ENCODE peak calls at places on chromosomes 2 and 18, in nine cellular contexts. K, B, F, O, Y, I, E, L and R are unnamed samples.

GRCh38 chr18:66560092-66560491 is 43.8 kb downstream of the CDH19 start:
- DNase-seq in E (no peak), F (no peak), O (peak; percentile 0), K (no peak), Y (peak; percentile 20), B (peak; percentile 36), L (no peak), I (no peak), R (no peak)

GRCh38 chr2:135916232-135916631 is 40.0 kb upstream of the MCM6 start:
- DNase-seq in K (peak; percentile 16), Y (no peak), F (peak; percentile 4), L (no peak), B (peak; percentile 70), E (peak; percentile 17), I (peak; percentile 50), O (peak; percentile 26), R (no peak)

GRCh38 chr2:73907840-73908452 is 15.1 kb downstream of the ACTG2 start:
- DNase-seq in O (peak; percentile 33), E (no peak), B (peak; percentile 23), L (no peak), Y (peak; percentile 57), I (peak; percentile 53), F (no peak), K (no peak), R (peak; percentile 79)

GRCh38 chr2:65436169-65436824 is 3.9 kb upstream of the SPRED2 start:
- DNase-seq in K (peak; percentile 45), F (peak; percentile 55), L (peak; percentile 97), O (peak; percentile 97), E (peak; percentile 78), B (peak; percentile 80), Y (peak; percentile 42), I (peak; percentile 22), R (peak; percentile 91)

GRCh38 chr2:42618972-42619371 is 50.5 kb downstream of the MTA3 start:
- DNase-seq in K (no peak), L (no peak), F (peak; percentile 10), B (no peak), I (no peak), Y (no peak), E (no peak), O (peak; percentile 54), R (no peak)

GRCh38 chr18:42413870-42414269 is 458.8 kb downstream of the PIK3C3 start:
- DNase-seq in K (no peak), E (no peak), B (no peak), O (peak; percentile 1), I (no peak), L (no peak), F (peak; percentile 39), Y (no peak), R (no peak)

GRCh38 chr2:133341575-133341974 is 226.7 kb downstream of the NCKAP5 start:
- DNase-seq in Y (no peak), I (no peak), L (no peak), E (no peak), B (no peak), F (no peak), O (no peak), K (no peak), R (no peak)

GRCh38 chr2:159035790-159036411 is 67.5 kb downstream of the TANC1 start:
- DNase-seq in E (peak; percentile 22), O (peak; percentile 44), F (peak; percentile 71), I (peak; percentile 20), K (no peak), B (peak; percentile 76), Y (no peak), L (no peak), R (peak; percentile 21)

GRCh38 chr2:86671304-86671981 is 47.8 kb upstream of the RNF103 start:
- DNase-seq in Y (no peak), F (no peak), I (no peak), B (peak; percentile 97), O (no peak), K (no peak), L (no peak), E (peak; percentile 40), R (no peak)

GRCh38 chr2:210162466-210163124 is 8.6 kb downstream of the KANSL1L start:
- DNase-seq in O (no peak), I (no peak), Y (no peak), L (no peak), K (no peak), E (no peak), F (no peak), B (no peak), R (no peak)

GRCh38 chr2:120765031-120765910 is 29.6 kb downstream of the GLI2 start:
- DNase-seq in E (no peak), I (no peak), B (no peak), Y (no peak), K (no peak), F (no peak), O (no peak), L (peak; percentile 82), R (no peak)

GRCh38 chr2:1538663-1539062 is 125.4 kb downstream of the TPO start:
- DNase-seq in L (no peak), K (no peak), B (no peak), I (peak; percentile 17), F (no peak), Y (peak; percentile 37), O (peak; percentile 26), E (no peak), R (no peak)

GRCh38 chr2:231919341-231920035 is 6.7 kb downstream of the NPPC start:
- DNase-seq in I (no peak), Y (no peak), K (no peak), E (no peak), O (no peak), L (no peak), F (no peak), B (no peak), R (no peak)

GRCh38 chr2:12498703-12499102 is 218.0 kb upstream of the TRIB2 start:
- DNase-seq in F (peak; percentile 45), B (no peak), L (no peak), Y (no peak), O (peak; percentile 94), K (no peak), I (no peak), E (no peak), R (no peak)

GRCh38 chr18:74682141-74682997 is 84.7 kb downstream of the ZNF407 start:
- DNase-seq in K (no peak), O (no peak), F (no peak), Y (no peak), L (no peak), B (peak; percentile 3), I (no peak), E (no peak), R (no peak)

GRCh38 chr2:238134393-238134785 is 4.1 kb upstream of the KLHL30 start:
- DNase-seq in K (no peak), O (no peak), F (no peak), L (peak; percentile 61), Y (no peak), I (no peak), E (no peak), B (no peak), R (no peak)

GRCh38 chr18:44465337-44465736 is 215.4 kb upstream of the SETBP1 start:
- DNase-seq in I (no peak), L (no peak), F (no peak), K (no peak), B (no peak), Y (no peak), E (no peak), O (peak; percentile 21), R (no peak)